ENCODE peak calls at places on chromosome 14, in five cellular contexts. L, I, F, E and X are unnamed samples.

GRCh38 chr14:76902591-76902990 is 76.4 kb downstream of the LRRC74A start:
- DNase-seq in F (no peak), I (no peak), E (no peak), L (no peak), X (no peak)

GRCh38 chr14:102394717-102395378 is 32.1 kb downstream of the TECPR2 start:
- DNase-seq in L (peak; percentile 28), F (no peak), I (no peak), E (no peak), X (no peak)

GRCh38 chr14:75229923-75230792 is 48.5 kb upstream of the FOS start:
- DNase-seq in F (peak; percentile 72), E (peak; percentile 76), L (peak; percentile 88), I (no peak), X (peak; percentile 53)

GRCh38 chr14:24224618-24225071 is 7.5 kb downstream of the NEDD8 start:
- DNase-seq in I (peak; percentile 27), E (no peak), L (no peak), F (no peak), X (no peak)

GRCh38 chr14:75648066-75648838 is 12.4 kb downstream of the ERG28 start:
- DNase-seq in I (peak; percentile 96), F (peak; percentile 54), E (peak; percentile 30), L (no peak), X (peak; percentile 91)

GRCh38 chr14:89615421-89615820 is 198.4 kb upstream of the FOXN3 start:
- DNase-seq in L (no peak), E (no peak), I (no peak), F (no peak), X (no peak)

GRCh38 chr14:22824711-22825359 is 4.9 kb upstream of the MRPL52 start:
- DNase-seq in E (no peak), F (peak; percentile 53), I (peak; percentile 95), L (peak; percentile 74), X (peak; percentile 84)

GRCh38 chr14:101876539-101876938 is 87.8 kb upstream of the DYNC1H1 start:
- DNase-seq in F (no peak), E (peak; percentile 54), L (peak; percentile 93), I (peak; percentile 55), X (peak; percentile 41)

GRCh38 chr14:89304972-89305703 is 111.9 kb downstream of the FOXN3 start:
- DNase-seq in I (peak; percentile 87), F (no peak), L (no peak), E (no peak), X (peak; percentile 22)

GRCh38 chr14:78286210-78286609 is 116.0 kb downstream of the NRXN3 start:
- DNase-seq in I (no peak), L (no peak), F (no peak), E (no peak), X (no peak)

GRCh38 chr14:31122921-31123320 is 84.7 kb downstream of the HECTD1 start:
- DNase-seq in L (no peak), I (no peak), F (no peak), E (no peak), X (no peak)

GRCh38 chr14:96192975-96193805 is 11.4 kb upstream of the BDKRB2 start:
- DNase-seq in E (no peak), I (no peak), F (no peak), L (no peak), X (no peak)

GRCh38 chr14:87615822-87616679 is 376.9 kb downstream of the GALC start:
- DNase-seq in L (peak; percentile 48), F (peak; percentile 0), I (peak; percentile 34), E (no peak), X (peak; percentile 5)

GRCh38 chr14:68789798-68790655 is 2.8 kb downstream of the ZFP36L1 start:
- DNase-seq in E (peak; percentile 25), I (peak; percentile 39), L (no peak), F (no peak), X (no peak)

GRCh38 chr14:61330511-61330910 is 9.1 kb downstream of the PRKCH start:
- DNase-seq in L (no peak), F (no peak), E (no peak), I (no peak), X (no peak)
- H3K4me3 ChIP-seq in L (no peak overlapping the region), F (no peak overlapping the region), E (no peak overlapping the region), I (no peak overlapping the region), X (no peak overlapping the region)

GRCh38 chr14:67673451-67673850 is 981 bp downstream of the VTI1B start:
- DNase-seq in E (no peak), L (no peak), F (no peak), I (no peak), X (no peak)
- H3K4me3 ChIP-seq in E (peak overlapping the region; percentile 99), L (peak overlapping the region; percentile 77), F (peak overlapping the region; percentile 68), I (peak overlapping the region; percentile 86), X (peak overlapping the region; percentile 88)

GRCh38 chr14:104843006-104843405 is 22.1 kb upstream of the CEP170B start:
- DNase-seq in I (no peak), L (no peak), E (no peak), F (no peak), X (no peak)
- H3K4me3 ChIP-seq in I (no peak overlapping the region), L (no peak overlapping the region), E (peak overlapping the region; percentile 49), F (no peak overlapping the region), X (no peak overlapping the region)

DNA sequence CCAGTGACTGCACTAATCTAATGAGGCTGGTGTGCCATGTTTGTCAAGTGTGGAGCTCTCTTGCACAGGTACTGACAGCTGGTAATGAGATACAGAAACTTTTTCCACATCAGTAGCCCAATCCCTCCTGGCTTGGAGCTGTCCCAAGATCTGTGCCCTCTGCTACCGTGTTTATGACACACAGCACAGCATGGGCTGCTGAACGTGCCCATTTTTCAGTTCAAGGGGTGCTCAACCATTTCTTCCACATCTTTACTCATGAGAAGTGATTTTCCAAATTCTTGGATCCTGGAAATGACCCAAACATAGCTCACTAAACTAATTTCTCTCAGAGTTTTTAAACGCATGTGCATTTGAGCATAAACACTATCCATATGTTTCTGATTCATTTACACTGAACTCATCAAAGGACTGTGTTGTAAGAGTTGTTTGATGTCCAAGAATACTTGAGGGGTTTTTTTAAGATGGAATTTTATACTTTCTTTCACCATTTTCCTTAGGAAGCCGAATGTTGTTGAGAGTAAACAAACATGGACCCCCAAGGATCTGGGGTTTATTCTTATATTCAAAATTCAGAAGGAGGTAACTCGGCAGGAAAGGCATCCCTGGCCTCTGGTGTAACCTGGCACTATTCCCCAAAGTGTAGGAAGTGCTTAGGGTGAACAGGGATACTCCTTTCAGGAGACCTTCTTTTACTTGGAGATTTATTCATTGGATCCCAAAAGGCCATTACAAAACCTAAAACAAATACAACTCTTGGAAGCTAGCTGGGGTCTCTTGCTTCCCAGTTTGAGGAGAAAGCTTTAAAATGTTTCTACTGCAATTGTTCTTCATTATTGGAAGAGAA is 215.0 kb downstream of the BMP4 start:
- DNase-seq in I (peak; percentile 79), L (no peak), F (no peak), E (no peak), X (peak; percentile 45)
- H3K4me3 ChIP-seq in I (no peak overlapping the region), L (no peak overlapping the region), F (no peak overlapping the region), E (no peak overlapping the region), X (no peak overlapping the region)

GRCh38 chr14:93975791-93976476 is 436 bp downstream of the ASB2 start:
- DNase-seq in F (no peak), I (no peak), L (no peak), E (no peak), X (no peak)
- H3K4me3 ChIP-seq in F (no peak overlapping the region), I (no peak overlapping the region), L (no peak overlapping the region), E (peak overlapping the region; percentile 5), X (no peak overlapping the region)

GRCh38 chr14:28767239-28767850 is 758 bp downstream of the FOXG1 start:
- DNase-seq in L (no peak), F (no peak), I (no peak), E (no peak), X (no peak)
- H3K4me3 ChIP-seq in L (no peak overlapping the region), F (no peak overlapping the region), I (no peak overlapping the region), E (no peak overlapping the region), X (peak overlapping the region; percentile 36)

DNA sequence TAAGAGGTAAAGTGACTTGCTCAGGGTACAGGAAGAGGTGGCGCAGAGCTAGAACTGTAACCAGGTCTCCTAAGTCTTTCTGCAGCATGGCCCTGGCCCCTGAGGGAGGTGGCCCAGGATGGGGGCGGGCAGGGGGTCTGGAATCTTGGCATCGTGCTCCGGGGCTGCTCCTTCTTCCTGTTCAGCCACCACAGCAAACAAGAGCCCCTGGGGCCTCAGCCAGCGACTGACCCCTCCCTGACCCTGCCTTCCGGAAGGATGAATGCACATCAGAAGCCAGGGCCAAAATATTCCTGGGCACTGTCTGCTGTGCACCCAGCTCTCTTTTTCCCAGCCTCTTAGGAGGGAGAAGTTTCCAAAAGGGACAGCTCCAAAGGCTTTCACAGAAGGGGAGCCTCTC is 242.8 kb downstream of the DPF3 start:
- DNase-seq in I (no peak), L (no peak), F (no peak), E (no peak), X (peak; percentile 88)
- H3K4me3 ChIP-seq in I (no peak overlapping the region), L (no peak overlapping the region), F (no peak overlapping the region), E (no peak overlapping the region), X (no peak overlapping the region)

DNA sequence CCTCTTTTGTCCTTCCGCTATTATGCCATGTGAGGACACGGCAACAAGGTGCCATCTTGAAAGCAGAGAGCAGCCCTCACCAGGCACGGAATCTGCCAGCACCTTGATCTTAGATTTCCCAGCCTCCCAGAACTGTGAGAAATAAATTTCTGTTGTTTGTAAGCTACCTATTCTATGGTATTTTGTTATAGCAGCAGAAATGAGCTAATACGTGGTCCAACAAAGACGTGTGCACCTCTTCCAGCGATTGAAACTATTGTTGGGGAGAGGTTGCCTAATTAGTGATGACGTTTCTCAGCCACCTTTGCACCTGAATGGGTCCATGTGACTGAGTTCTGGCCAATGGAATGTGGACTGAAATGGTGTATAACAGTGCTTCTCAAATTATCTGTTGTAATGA is 2.3 kb upstream of the SNAPC1 start:
- DNase-seq in L (no peak), I (no peak), F (no peak), E (no peak), X (no peak)
- H3K4me3 ChIP-seq in L (no peak overlapping the region), I (no peak overlapping the region), F (no peak overlapping the region), E (no peak overlapping the region), X (no peak overlapping the region)

DNA sequence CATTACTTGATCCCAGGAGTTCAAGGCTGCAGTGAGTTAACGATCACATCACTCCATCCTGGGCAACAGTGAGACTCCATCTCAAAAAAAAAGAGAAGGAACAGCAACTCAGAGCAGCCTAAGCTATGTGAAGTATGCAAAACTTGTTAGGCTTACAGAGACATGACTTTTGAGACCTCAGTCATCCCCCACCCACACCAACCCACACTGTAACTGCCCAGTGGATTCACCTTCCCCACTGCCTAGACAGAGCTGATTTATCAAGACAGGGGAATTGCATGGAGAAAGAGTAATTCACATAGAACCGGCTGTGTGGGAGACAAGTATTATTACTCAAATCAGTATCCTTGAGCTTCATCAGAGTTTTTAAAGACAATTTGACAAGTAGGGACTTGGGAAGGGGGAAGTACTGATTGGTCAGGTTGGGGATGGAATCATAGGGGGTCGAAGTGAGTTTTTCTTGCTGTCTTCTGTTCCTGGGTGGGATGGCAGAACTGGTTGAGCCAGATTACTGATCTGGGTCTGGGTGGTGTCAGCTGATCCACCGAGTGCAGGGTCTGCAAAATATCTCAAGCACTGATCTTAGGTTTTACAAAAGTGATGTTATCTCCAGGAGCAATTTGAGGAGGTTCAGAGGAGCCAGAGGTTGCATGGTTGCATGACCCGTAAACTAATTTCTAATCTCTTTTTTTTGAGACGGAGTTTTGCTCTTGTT is 6.2 kb upstream of the WDR89 start:
- DNase-seq in E (no peak), L (no peak), F (no peak), I (no peak), X (no peak)
- H3K4me3 ChIP-seq in E (no peak overlapping the region), L (no peak overlapping the region), F (no peak overlapping the region), I (no peak overlapping the region), X (no peak overlapping the region)

GRCh38 chr14:49584058-49584457 is 2.1 kb downstream of the RPS29 start:
- DNase-seq in I (no peak), F (no peak), L (no peak), E (no peak), X (no peak)
- H3K4me3 ChIP-seq in I (peak overlapping the region; percentile 95), F (peak overlapping the region; percentile 88), L (peak overlapping the region; percentile 98), E (no peak overlapping the region), X (peak overlapping the region; percentile 90)